ENCODE peak calls at places on chromosomes 12 and 14, in five cellular contexts. Y, W, K, L and P are unnamed samples.

GRCh38 chr12:89513544-89513943 is 11.1 kb downstream of the GALNT4 start:
- DNase-seq in Y (no peak), L (no peak), W (no peak), K (no peak), P (no peak)

GRCh38 chr12:111363578-111363977 is 5.3 kb downstream of the PHETA1 start:
- DNase-seq in L (no peak), Y (no peak), W (no peak), K (no peak), P (no peak)

GRCh38 chr12:53862206-53862605 is 76.4 kb upstream of the HOXC13 start:
- DNase-seq in W (no peak), Y (no peak), K (no peak), L (no peak), P (no peak)

GRCh38 chr12:119505001-119505400 is 88.6 kb upstream of the TMEM233 start:
- DNase-seq in W (no peak), K (no peak), Y (no peak), L (no peak), P (no peak)

GRCh38 chr14:64541971-64542838 is 1.7 kb downstream of the HSPA2 start:
- DNase-seq in K (no peak), L (no peak), Y (no peak), W (no peak), P (no peak)

GRCh38 chr12:43896496-43896895 is 60.6 kb downstream of the TMEM117 start:
- DNase-seq in Y (no peak), K (no peak), L (no peak), W (no peak), P (no peak)

GRCh38 chr12:49883065-49883464 is 20.6 kb downstream of the FAIM2 start:
- DNase-seq in W (no peak), L (no peak), K (no peak), Y (no peak), P (no peak)

GRCh38 chr12:19095869-19096480 is 33.6 kb upstream of the PLEKHA5 start:
- DNase-seq in Y (no peak), L (no peak), W (no peak), K (no peak), P (no peak)

GRCh38 chr12:75177997-75178396 is 31.6 kb downstream of the KCNC2 start:
- DNase-seq in W (no peak), K (no peak), L (no peak), Y (no peak), P (no peak)

GRCh38 chr14:52354257-52354656 is 40.1 kb downstream of the PTGER2 start:
- DNase-seq in Y (no peak), K (no peak), L (no peak), W (no peak), P (no peak)

GRCh38 chr12:65603428-65604351 is 220.6 kb upstream of the HMGA2 start:
- DNase-seq in W (no peak), K (no peak), Y (no peak), L (no peak), P (no peak)

GRCh38 chr14:91924871-91925726 is 22.4 kb downstream of the FBLN5 start:
- DNase-seq in W (no peak), L (no peak), K (no peak), Y (no peak), P (no peak)

GRCh38 chr12:21573733-21574358 is 30.8 kb downstream of the GYS2 start:
- DNase-seq in K (no peak), W (no peak), L (no peak), Y (no peak), P (no peak)

GRCh38 chr12:51393676-51394545 is 2.7 kb upstream of the GALNT6 start:
- DNase-seq in K (no peak), L (no peak), W (no peak), Y (no peak), P (no peak)

GRCh38 chr14:102824832-102825231 is 47.6 kb downstream of the TRAF3 start:
- DNase-seq in W (no peak), L (no peak), Y (no peak), K (no peak), P (no peak)

GRCh38 chr14:54632452-54632851 is 65.5 kb downstream of the SAMD4A start:
- DNase-seq in K (no peak), Y (no peak), L (no peak), W (no peak), P (no peak)

GRCh38 chr12:90023207-90023870 is 314.7 kb upstream of the ATP2B1 start:
- DNase-seq in Y (no peak), W (no peak), L (no peak), K (no peak), P (no peak)

GRCh38 chr12:57772429-57773322 is at the start of gene EEF1AKMT3:
- DNase-seq in W (peak; percentile 40), K (peak; percentile 85), Y (peak; percentile 83), L (no peak), P (peak; percentile 36)

GRCh38 chr12:124651508-124652273 is 84.3 kb upstream of the NCOR2 start:
- DNase-seq in W (no peak), K (no peak), Y (no peak), L (no peak), P (no peak)

GRCh38 chr12:76018111-76018510 is 13.5 kb downstream of the PHLDA1 start:
- DNase-seq in L (no peak), Y (no peak), K (no peak), W (no peak), P (no peak)

GRCh38 chr14:38290601-38291190 is 34.8 kb upstream of the CLEC14A start:
- DNase-seq in K (no peak), Y (no peak), L (no peak), W (no peak), P (no peak)

GRCh38 chr12:56257491-56258067 is 605 bp downstream of the ANKRD52 start:
- DNase-seq in K (no peak), L (no peak), Y (no peak), W (no peak), P (no peak)

GRCh38 chr14:90281766-90282165 is 25.4 kb downstream of the PSMC1 start:
- DNase-seq in L (no peak), K (no peak), Y (no peak), W (no peak), P (no peak)

GRCh38 chr12:118237908-118238307 is 102.0 kb downstream of the PEBP1 start:
- DNase-seq in Y (no peak), K (no peak), W (no peak), L (no peak), P (no peak)

GRCh38 chr12:5395443-5396401 is 36.2 kb upstream of the NTF3 start:
- DNase-seq in L (no peak), W (no peak), K (no peak), Y (no peak), P (no peak)

GRCh38 chr12:100733817-100734593 is 60.6 kb upstream of the ANO4 start:
- DNase-seq in Y (no peak), W (no peak), K (no peak), L (no peak), P (no peak)

GRCh38 chr12:988616-989015 is 2.4 kb upstream of the ERC1 start:
- DNase-seq in L (no peak), K (no peak), W (no peak), Y (no peak), P (no peak)